ENCODE peak calls at places on chromosomes 5 and 9, in seven cellular contexts. One of them, this sample, is unnamed.

GRCh38 chr9:133111461-133112360 is 9.3 kb downstream of the RALGDS start:
- DNase-seq in H1: no peak
- DNase-seq in HCT116: no peak
- DNase-seq in GM12878: no peak
- DNase-seq in HepG2: no peak
- DNase-seq in SK-N-SH: no peak
- DNase-seq in K562: no peak
- DNase-seq in this sample: no peak

GRCh38 chr5:123610209-123610608 is 98.2 kb downstream of the CSNK1G3 start:
- DNase-seq in HCT116: no peak
- DNase-seq in H1: no peak
- DNase-seq in GM12878: no peak
- DNase-seq in HepG2: no peak
- DNase-seq in SK-N-SH: no peak
- DNase-seq in K562: no peak
- DNase-seq in this sample: no peak

GRCh38 chr9:7320139-7320538 is 479.4 kb downstream of the DMAC1 start:
- DNase-seq in HCT116: no peak
- DNase-seq in HepG2: no peak
- DNase-seq in GM12878: no peak
- DNase-seq in K562: no peak
- DNase-seq in SK-N-SH: peak; percentile 19
- DNase-seq in H1: no peak
- DNase-seq in this sample: no peak

GRCh38 chr5:128237000-128237399 is 153.4 kb downstream of the SLC12A2 start:
- DNase-seq in K562: no peak
- DNase-seq in SK-N-SH: no peak
- DNase-seq in HepG2: no peak
- DNase-seq in GM12878: no peak
- DNase-seq in H1: no peak
- DNase-seq in HCT116: no peak
- DNase-seq in this sample: no peak

GRCh38 chr9:108967916-108968315 is 33.7 kb downstream of the ABITRAM start:
- DNase-seq in K562: no peak
- DNase-seq in SK-N-SH: no peak
- DNase-seq in H1: no peak
- DNase-seq in HepG2: no peak
- DNase-seq in GM12878: no peak
- DNase-seq in HCT116: no peak
- DNase-seq in this sample: no peak

GRCh38 chr5:123460296-123460729 is 37.1 kb upstream of the CEP120 start:
- DNase-seq in SK-N-SH: no peak
- DNase-seq in HepG2: no peak
- DNase-seq in K562: no peak
- DNase-seq in HCT116: peak; percentile 47
- DNase-seq in GM12878: no peak
- DNase-seq in H1: no peak
- DNase-seq in this sample: no peak

GRCh38 chr5:93579561-93580386 is 1.2 kb downstream of the NR2F1-AS1 start:
- DNase-seq in SK-N-SH: peak; percentile 74
- DNase-seq in H1: peak; percentile 83
- DNase-seq in HepG2: no peak
- DNase-seq in GM12878: no peak
- DNase-seq in K562: no peak
- DNase-seq in HCT116: no peak
- DNase-seq in this sample: peak; percentile 50

GRCh38 chr9:135536166-135536565 is 9.8 kb upstream of the OBP2A start:
- DNase-seq in H1: no peak
- DNase-seq in HepG2: no peak
- DNase-seq in SK-N-SH: no peak
- DNase-seq in HCT116: no peak
- DNase-seq in GM12878: no peak
- DNase-seq in K562: no peak
- DNase-seq in this sample: no peak

GRCh38 chr9:137449931-137450537 is 8.9 kb upstream of the ENTPD8 start:
- DNase-seq in H1: no peak
- DNase-seq in K562: peak; percentile 46
- DNase-seq in HepG2: no peak
- DNase-seq in HCT116: no peak
- DNase-seq in GM12878: no peak
- DNase-seq in SK-N-SH: no peak
- DNase-seq in this sample: no peak
- TF ChIP-seq JUND in H1: no peak
- TF ChIP-seq JUND in K562: no peak
- TF ChIP-seq JUND in HepG2: no peak
- TF ChIP-seq JUND in HCT116: no peak
- TF ChIP-seq JUND in GM12878: no peak
- TF ChIP-seq JUND in SK-N-SH: no peak
- TF ChIP-seq JUND in this sample: no peak

GRCh38 chr5:166637295-166637694 is 1654.2 kb upstream of the WWC1 start:
- DNase-seq in HepG2: no peak
- DNase-seq in HCT116: no peak
- DNase-seq in SK-N-SH: no peak
- DNase-seq in GM12878: no peak
- DNase-seq in H1: no peak
- DNase-seq in K562: no peak
- DNase-seq in this sample: no peak
- TF ChIP-seq JUND in HepG2: no peak
- TF ChIP-seq JUND in HCT116: no peak
- TF ChIP-seq JUND in SK-N-SH: no peak
- TF ChIP-seq JUND in GM12878: no peak
- TF ChIP-seq JUND in H1: no peak
- TF ChIP-seq JUND in K562: no peak
- TF ChIP-seq JUND in this sample: no peak

GRCh38 chr5:95285406-95285761 is 490 bp upstream of the MCTP1 start:
- DNase-seq in HCT116: no peak
- DNase-seq in SK-N-SH: no peak
- DNase-seq in HepG2: no peak
- DNase-seq in K562: no peak
- DNase-seq in GM12878: no peak
- DNase-seq in H1: no peak
- DNase-seq in this sample: no peak

GRCh38 chr5:95283761-95284511 is 958 bp downstream of the MCTP1 start:
- DNase-seq in K562: peak; percentile 43
- DNase-seq in SK-N-SH: peak; percentile 65
- DNase-seq in HCT116: no peak
- DNase-seq in HepG2: no peak
- DNase-seq in H1: peak; percentile 85
- DNase-seq in GM12878: no peak
- DNase-seq in this sample: peak; percentile 55

GRCh38 chr5:95281211-95281610 is 3.7 kb downstream of the MCTP1 start:
- DNase-seq in K562: no peak
- DNase-seq in H1: no peak
- DNase-seq in GM12878: no peak
- DNase-seq in HepG2: no peak
- DNase-seq in SK-N-SH: no peak
- DNase-seq in HCT116: peak; percentile 69
- DNase-seq in this sample: no peak

GRCh38 chr5:95284512-95285405 is at the start of gene MCTP1:
- DNase-seq in K562: no peak
- DNase-seq in SK-N-SH: peak; percentile 60
- DNase-seq in HepG2: no peak
- DNase-seq in HCT116: no peak
- DNase-seq in H1: peak; percentile 76
- DNase-seq in GM12878: no peak
- DNase-seq in this sample: peak; percentile 52

GRCh38 chr5:95283022-95283615 is 1.8 kb downstream of the MCTP1 start:
- DNase-seq in GM12878: no peak
- DNase-seq in H1: no peak
- DNase-seq in SK-N-SH: no peak
- DNase-seq in HepG2: no peak
- DNase-seq in K562: no peak
- DNase-seq in HCT116: no peak
- DNase-seq in this sample: no peak
- TF ChIP-seq JUND in GM12878: no peak
- TF ChIP-seq JUND in H1: no peak
- TF ChIP-seq JUND in SK-N-SH: no peak
- TF ChIP-seq JUND in HepG2: no peak
- TF ChIP-seq JUND in K562: no peak
- TF ChIP-seq JUND in HCT116: no peak
- TF ChIP-seq JUND in this sample: no peak

DNA sequence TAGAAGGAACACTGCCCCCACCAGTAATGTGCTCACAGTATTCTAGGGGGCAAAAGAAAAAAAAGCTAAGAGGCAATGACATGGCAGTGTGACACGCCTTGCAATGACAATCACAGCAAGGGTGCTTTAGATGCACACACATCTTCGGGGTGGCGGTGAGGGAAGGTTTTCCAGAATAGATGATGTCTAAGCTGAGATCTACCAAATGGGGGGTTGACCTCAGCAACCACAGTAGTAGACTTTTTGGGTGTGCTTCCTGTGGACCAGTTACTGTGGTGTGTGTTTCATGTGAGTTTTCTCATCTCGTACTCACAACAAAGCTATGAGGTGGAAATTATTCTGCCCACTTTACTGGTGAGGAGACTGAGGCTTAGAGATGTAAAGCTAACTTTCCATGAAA is 10.2 kb upstream of the IL12B start:
- DNase-seq in GM12878: no peak
- DNase-seq in SK-N-SH: no peak
- DNase-seq in H1: no peak
- DNase-seq in HCT116: no peak
- DNase-seq in K562: no peak
- DNase-seq in HepG2: no peak
- DNase-seq in this sample: no peak
- TF ChIP-seq JUND in GM12878: no peak
- TF ChIP-seq JUND in SK-N-SH: no peak
- TF ChIP-seq JUND in H1: no peak
- TF ChIP-seq JUND in HCT116: no peak
- TF ChIP-seq JUND in K562: no peak
- TF ChIP-seq JUND in HepG2: no peak
- TF ChIP-seq JUND in this sample: no peak

DNA sequence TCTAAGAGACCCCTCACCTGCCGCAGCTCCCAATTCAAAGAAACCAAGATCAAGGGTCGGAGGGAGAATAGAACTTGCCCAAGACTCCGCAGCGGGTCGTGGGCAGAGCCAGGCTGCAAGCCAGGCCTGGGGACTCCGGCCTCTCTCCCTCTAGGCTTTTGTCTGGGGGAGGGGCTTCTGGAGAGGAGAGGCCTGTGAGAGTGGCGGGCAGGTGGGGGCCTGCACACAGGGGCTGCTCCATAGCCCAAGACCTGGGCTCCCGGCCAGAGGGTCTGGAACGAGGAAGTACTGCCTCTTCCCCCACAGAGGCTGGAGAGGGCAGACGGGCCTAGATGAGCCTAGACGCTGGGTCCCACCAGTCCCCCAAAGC is 5.1 kb upstream of the ST6GALNAC6 start:
- DNase-seq in HepG2: peak; percentile 60
- DNase-seq in SK-N-SH: peak; percentile 39
- DNase-seq in H1: peak; percentile 56
- DNase-seq in HCT116: no peak
- DNase-seq in K562: no peak
- DNase-seq in GM12878: no peak
- DNase-seq in this sample: no peak
- TF ChIP-seq JUND in HepG2: no peak
- TF ChIP-seq JUND in SK-N-SH: no peak
- TF ChIP-seq JUND in H1: no peak
- TF ChIP-seq JUND in HCT116: no peak
- TF ChIP-seq JUND in K562: no peak
- TF ChIP-seq JUND in GM12878: no peak
- TF ChIP-seq JUND in this sample: no peak

DNA sequence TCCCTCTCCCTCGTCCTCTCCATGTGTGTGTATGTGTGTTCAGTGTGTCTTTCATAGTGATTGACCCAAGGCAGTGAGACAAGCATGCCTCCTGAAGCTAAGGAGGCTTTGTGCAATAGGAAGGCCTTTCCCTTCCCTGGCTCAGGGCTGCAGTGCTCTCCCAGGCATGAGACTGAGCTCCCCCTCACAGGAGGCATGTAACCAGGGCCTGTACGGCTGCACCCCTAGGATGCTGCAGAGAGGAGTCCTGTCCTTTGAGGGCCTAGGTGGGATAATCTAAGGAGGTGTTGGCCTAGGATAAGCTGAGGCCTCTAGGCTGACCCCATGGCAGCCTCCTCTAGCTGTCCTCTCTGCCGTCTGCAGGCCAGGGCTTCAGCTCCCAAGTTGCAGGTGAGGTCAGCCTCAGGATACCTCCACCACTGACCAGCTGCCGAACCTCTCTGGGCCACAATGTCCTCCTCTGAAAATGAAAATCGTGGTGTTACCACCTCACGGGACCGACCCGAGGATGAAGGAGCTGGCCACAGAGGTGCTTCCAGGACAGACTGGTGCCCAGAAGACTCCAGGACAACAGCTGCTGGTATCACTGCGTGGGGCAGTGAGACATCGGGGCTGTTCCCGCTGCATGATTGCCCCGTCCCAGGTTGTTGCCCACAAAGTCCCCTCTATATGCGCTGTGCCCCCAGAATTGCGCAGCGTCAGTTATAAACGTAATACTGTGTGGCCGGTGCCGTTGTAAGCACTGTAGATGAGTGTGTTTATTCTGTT is 129.6 kb downstream of the BARX1 start:
- DNase-seq in HCT116: no peak
- DNase-seq in HepG2: no peak
- DNase-seq in K562: peak; percentile 4
- DNase-seq in GM12878: no peak
- DNase-seq in H1: no peak
- DNase-seq in SK-N-SH: peak; percentile 4
- DNase-seq in this sample: no peak
- TF ChIP-seq JUND in HCT116: no peak
- TF ChIP-seq JUND in HepG2: no peak
- TF ChIP-seq JUND in K562: no peak
- TF ChIP-seq JUND in GM12878: no peak
- TF ChIP-seq JUND in H1: no peak
- TF ChIP-seq JUND in SK-N-SH: no peak
- TF ChIP-seq JUND in this sample: no peak

GRCh38 chr9:120080781-120081180 is 499.2 kb downstream of the CDK5RAP2 start:
- DNase-seq in H1: no peak
- DNase-seq in HepG2: no peak
- DNase-seq in HCT116: no peak
- DNase-seq in K562: no peak
- DNase-seq in GM12878: no peak
- DNase-seq in SK-N-SH: no peak
- DNase-seq in this sample: no peak
- TF ChIP-seq JUND in H1: no peak
- TF ChIP-seq JUND in HepG2: no peak
- TF ChIP-seq JUND in HCT116: no peak
- TF ChIP-seq JUND in K562: no peak
- TF ChIP-seq JUND in GM12878: no peak
- TF ChIP-seq JUND in SK-N-SH: no peak
- TF ChIP-seq JUND in this sample: no peak

GRCh38 chr5:78899922-78900362 is 85.2 kb downstream of the ARSB start:
- DNase-seq in HepG2: peak; percentile 58
- DNase-seq in H1: peak; percentile 79
- DNase-seq in GM12878: no peak
- DNase-seq in SK-N-SH: no peak
- DNase-seq in K562: peak; percentile 59
- DNase-seq in HCT116: peak; percentile 44
- DNase-seq in this sample: no peak
- TF ChIP-seq JUND in HepG2: no peak
- TF ChIP-seq JUND in H1: no peak
- TF ChIP-seq JUND in GM12878: no peak
- TF ChIP-seq JUND in SK-N-SH: no peak
- TF ChIP-seq JUND in K562: no peak
- TF ChIP-seq JUND in HCT116: no peak
- TF ChIP-seq JUND in this sample: no peak

This sample was measured in T47D.